ENCODE peak calls at places on chromosomes 13 and 19, in eight cellular contexts. Q, H, Z, K, M, F, C and B are unnamed samples.
A peak's percentile ranks its signal among the peaks of the same experiment; 100 is the strongest.

GRCh38 chr13:76854894-76855293 is 31.3 kb downstream of the KCTD12 start:
- DNase-seq in Q (no peak), H (peak; percentile 62), Z (no peak), K (no peak), M (no peak), F (no peak), C (peak; percentile 28), B (no peak)

GRCh38 chr13:71525004-71525403 is 342.0 kb downstream of the DACH1 start:
- DNase-seq in Q (no peak), H (no peak), Z (no peak), K (no peak), M (no peak), F (no peak), C (no peak), B (no peak)

GRCh38 chr19:49592486-49593232 is 1.7 kb downstream of the PRR12 start:
- DNase-seq in Q (no peak), H (peak; percentile 55), Z (no peak), K (no peak), M (no peak), F (no peak), C (no peak), B (no peak)

GRCh38 chr19:8438236-8438635 is 6.5 kb upstream of the HNRNPM start:
- DNase-seq in Q (no peak), H (no peak), Z (no peak), K (no peak), M (no peak), F (no peak), C (no peak), B (no peak)

GRCh38 chr13:80755925-80756324 is 415.0 kb upstream of the SPRY2 start:
- DNase-seq in Q (no peak), H (no peak), Z (no peak), K (no peak), M (no peak), F (no peak), C (peak; percentile 23), B (no peak)

GRCh38 chr13:80508031-80508430 is 167.1 kb upstream of the SPRY2 start:
- DNase-seq in Q (no peak), H (no peak), Z (no peak), K (no peak), M (no peak), F (no peak), C (no peak), B (no peak)

GRCh38 chr19:45739498-45740439 is 6.5 kb downstream of the MEIOSIN start:
- DNase-seq in Q (no peak), H (no peak), Z (no peak), K (no peak), M (no peak), F (no peak), C (no peak), B (no peak)

GRCh38 chr19:37981785-37982475 is 74.9 kb downstream of the SIPA1L3 start:
- DNase-seq in Q (no peak), H (no peak), Z (no peak), K (no peak), M (no peak), F (no peak), C (no peak), B (no peak)

GRCh38 chr13:31835932-31836331 is 96.6 kb downstream of the RXFP2 start:
- DNase-seq in Q (no peak), H (peak; percentile 49), Z (no peak), K (no peak), M (no peak), F (no peak), C (peak; percentile 67), B (no peak)

GRCh38 chr19:8654591-8655339 is 24.3 kb downstream of the NFILZ start:
- DNase-seq in Q (no peak), H (peak; percentile 65), Z (no peak), K (peak; percentile 61), M (peak; percentile 60), F (no peak), C (peak; percentile 35), B (no peak)

GRCh38 chr13:93286047-93286446 is 59.4 kb downstream of the GPC6 start:
- DNase-seq in Q (no peak), H (no peak), Z (no peak), K (no peak), M (no peak), F (no peak), C (no peak), B (no peak)

GRCh38 chr19:18896421-18896841 is 473 bp upstream of the CERS1 start:
- DNase-seq in Q (no peak), H (peak; percentile 26), Z (no peak), K (no peak), M (no peak), F (no peak), C (no peak), B (no peak)

GRCh38 chr19:14459703-14460102 is 15.5 kb downstream of the PTGER1 start:
- DNase-seq in Q (no peak), H (no peak), Z (no peak), K (no peak), M (no peak), F (no peak), C (no peak), B (no peak)

GRCh38 chr13:92805766-92806165 is 420.8 kb upstream of the GPC6 start:
- DNase-seq in Q (no peak), H (no peak), Z (no peak), K (no peak), M (no peak), F (no peak), C (no peak), B (no peak)

GRCh38 chr19:47729468-47729798 is 15.9 kb upstream of the NOP53 start:
- DNase-seq in Q (no peak), H (peak; percentile 89), Z (peak; percentile 65), K (no peak), M (peak; percentile 92), F (peak; percentile 72), C (peak; percentile 84), B (no peak)

DNA sequence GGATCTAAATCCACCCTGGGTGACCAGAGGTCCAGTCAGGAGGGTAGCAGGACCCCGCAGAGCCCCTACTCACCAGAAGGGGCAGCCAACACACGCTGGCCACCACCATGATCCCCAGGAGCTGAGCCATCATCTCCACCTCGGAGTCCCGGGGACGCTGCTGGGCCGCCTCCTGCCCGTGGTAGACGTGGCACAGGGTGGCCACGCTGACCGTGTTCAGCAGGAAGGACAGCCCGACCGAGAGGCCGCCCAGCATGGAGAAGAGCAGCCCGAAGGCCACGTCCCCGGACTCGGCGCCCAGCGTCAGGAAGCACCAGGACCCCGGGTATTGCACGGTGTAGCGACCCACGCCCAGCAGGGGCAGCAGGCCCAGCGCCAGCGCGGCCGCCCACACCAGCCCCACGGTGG is 6.9 kb downstream of the TBXA2R start:
- DNase-seq in Q (no peak), H (no peak), Z (no peak), K (no peak), M (no peak), F (no peak), C (no peak), B (no peak)
- TF ChIP-seq CTCF in Q (no peak), H (peak; percentile 19), Z (no peak), K (peak; percentile 26), M (no peak), F (no peak), C (peak; percentile 46), B (no peak)

DNA sequence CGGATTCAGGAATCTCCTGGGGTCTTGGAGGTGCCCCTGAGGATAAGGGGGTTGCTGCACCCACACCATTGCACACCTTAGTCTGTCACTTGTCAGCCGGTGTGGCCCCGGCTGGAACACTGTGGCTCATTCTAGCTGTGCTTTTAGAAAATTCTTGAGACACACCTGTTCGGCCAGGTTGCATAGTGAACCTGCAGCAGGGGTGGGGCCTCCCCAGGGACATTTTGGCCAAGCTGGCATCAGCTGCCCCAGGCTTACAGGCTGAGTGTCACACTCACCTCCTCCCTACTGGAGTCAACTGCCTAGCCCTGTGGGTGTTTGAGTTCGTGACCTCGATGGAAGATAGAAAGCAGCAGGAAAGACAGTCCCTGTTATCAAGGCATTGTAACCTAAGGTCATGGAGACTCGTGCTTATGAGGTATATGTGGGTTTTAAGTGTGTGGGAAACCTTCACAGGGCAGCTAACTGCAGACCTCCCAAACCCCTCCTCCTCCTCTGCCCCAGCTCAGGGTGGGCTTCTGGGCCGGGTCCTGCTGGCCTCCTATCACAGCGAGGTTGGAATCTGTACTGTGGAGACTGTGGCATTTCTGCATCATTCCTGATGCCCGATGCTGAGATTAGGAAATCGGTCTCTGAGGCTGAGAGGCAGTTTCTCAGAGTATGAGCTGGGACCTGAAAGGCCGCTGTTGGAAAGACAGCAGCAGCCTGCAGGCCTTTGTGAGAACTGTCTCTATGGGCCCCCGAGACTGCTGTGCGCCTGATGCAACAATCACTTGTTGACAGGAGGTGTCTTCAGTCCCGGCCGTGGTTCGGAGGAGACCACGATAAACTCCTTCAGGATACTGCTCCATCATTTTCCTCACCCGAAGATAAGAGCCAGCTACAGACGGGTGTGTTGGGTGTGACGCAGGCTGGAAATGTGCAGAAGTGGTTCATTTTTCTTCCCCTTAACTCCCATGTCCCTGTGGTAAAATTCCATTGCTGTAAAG is 72.2 kb downstream of the ATP11A start:
- DNase-seq in Q (no peak), H (no peak), Z (no peak), K (no peak), M (no peak), F (no peak), C (no peak), B (no peak)
- TF ChIP-seq CTCF in Q (no peak), H (no peak), Z (no peak), K (no peak), M (no peak), F (no peak), C (no peak), B (no peak)

GRCh38 chr13:60114499-60115028 is 49.2 kb downstream of the DIAPH3 start:
- DNase-seq in Q (no peak), H (no peak), Z (no peak), K (no peak), M (no peak), F (no peak), C (no peak), B (no peak)

GRCh38 chr13:60111726-60112125 is 52.0 kb downstream of the DIAPH3 start:
- DNase-seq in Q (no peak), H (no peak), Z (no peak), K (no peak), M (no peak), F (no peak), C (peak; percentile 12), B (no peak)

GRCh38 chr13:60112771-60113170 is 51.0 kb downstream of the DIAPH3 start:
- DNase-seq in Q (no peak), H (no peak), Z (no peak), K (no peak), M (no peak), F (no peak), C (peak; percentile 30), B (no peak)

GRCh38 chr13:60109285-60109684 is 54.4 kb downstream of the DIAPH3 start:
- DNase-seq in Q (no peak), H (no peak), Z (no peak), K (no peak), M (no peak), F (no peak), C (no peak), B (no peak)
- TF ChIP-seq CTCF in Q (no peak), H (no peak), Z (no peak), K (no peak), M (no peak), F (no peak), C (no peak), B (no peak)

DNA sequence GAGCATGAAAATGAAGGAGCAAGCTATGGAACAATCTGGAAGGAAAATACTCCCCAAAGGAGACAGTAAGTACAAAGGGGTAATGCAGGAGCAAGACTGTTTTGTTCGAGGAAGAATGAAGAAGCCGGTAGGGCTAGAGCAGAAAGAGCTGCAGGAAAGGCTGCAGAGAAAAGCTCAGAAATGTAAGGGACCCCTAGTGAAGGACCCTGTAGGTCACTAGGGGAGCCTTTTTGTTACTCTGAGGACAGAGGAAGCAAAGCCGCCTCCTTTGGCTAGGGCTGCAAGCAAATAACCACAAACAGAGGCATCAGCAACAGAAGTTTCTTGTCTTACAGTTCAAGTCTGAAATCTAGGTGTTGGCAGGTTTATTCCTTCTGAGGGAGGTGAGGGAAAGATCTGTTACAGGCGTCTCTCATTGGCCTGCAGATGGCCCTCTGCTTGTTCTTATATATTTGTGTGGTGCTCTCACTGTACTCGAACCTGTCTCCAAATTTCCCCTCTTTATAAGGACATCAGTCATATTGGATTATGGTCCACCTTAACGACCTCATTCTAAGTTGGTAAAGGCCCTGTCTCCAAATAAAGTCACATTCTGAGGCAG is 362.3 kb downstream of the COG6 start:
- DNase-seq in Q (no peak), H (no peak), Z (no peak), K (no peak), M (no peak), F (no peak), C (no peak), B (no peak)
- TF ChIP-seq CTCF in Q (no peak), H (no peak), Z (no peak), K (no peak), M (no peak), F (no peak), C (no peak), B (no peak)